ENCODE peak calls at places on chromosomes 4 and X, in five cellular contexts. O is breast epithelium, V is ovary, P is tibial nerve, J is IMR-90. L is an unnamed sample.

GRCh38 chrX:40772290-40772689 is 36.9 kb upstream of the MED14 start:
- DNase-seq in O (no peak), V (no peak), P (no peak), J (peak; percentile 75), L (no peak)

GRCh38 chr4:1493540-1494287 is 87.5 kb upstream of the NKX1-1 start:
- DNase-seq in O (no peak), V (no peak), P (no peak), J (no peak), L (no peak)

GRCh38 chrX:8433296-8434094 is 31.1 kb upstream of the VCX3B start:
- DNase-seq in O (no peak), V (no peak), P (no peak), J (no peak), L (no peak)

GRCh38 chr4:39697740-39698423 is at the start of gene UBE2K:
- DNase-seq in O (peak; percentile 72), V (peak; percentile 87), P (peak; percentile 73), J (peak; percentile 82), L (peak; percentile 88)

GRCh38 chr4:125735107-125735506 is 420.4 kb downstream of the FAT4 start:
- DNase-seq in O (no peak), V (peak; percentile 13), P (no peak), J (peak; percentile 86), L (peak; percentile 21)

GRCh38 chr4:28278676-28279075 is 1418.0 kb downstream of the STIM2 start:
- DNase-seq in O (no peak), V (no peak), P (no peak), J (no peak), L (no peak)

GRCh38 chr4:18798123-18798522 is 776.6 kb upstream of the LCORL start:
- DNase-seq in O (no peak), V (no peak), P (no peak), J (no peak), L (no peak)

GRCh38 chr4:41889328-41889727 is 45.9 kb upstream of the TMEM33 start:
- DNase-seq in O (no peak), V (no peak), P (no peak), J (no peak), L (no peak)

GRCh38 chr4:111216791-111217190 is 593.9 kb upstream of the PITX2 start:
- DNase-seq in O (no peak), V (no peak), P (no peak), J (no peak), L (no peak)

GRCh38 chr4:188023682-188024081 is 28.1 kb downstream of the ZFP42 start:
- DNase-seq in O (no peak), V (no peak), P (no peak), J (peak; percentile 26), L (no peak)

GRCh38 chr4:20394471-20394870 is 142.8 kb downstream of the SLIT2 start:
- DNase-seq in O (no peak), V (no peak), P (no peak), J (no peak), L (no peak)

GRCh38 chrX:3443186-3443585 is 96.7 kb upstream of the MXRA5 start:
- DNase-seq in O (no peak), V (no peak), P (no peak), J (no peak), L (no peak)

DNA sequence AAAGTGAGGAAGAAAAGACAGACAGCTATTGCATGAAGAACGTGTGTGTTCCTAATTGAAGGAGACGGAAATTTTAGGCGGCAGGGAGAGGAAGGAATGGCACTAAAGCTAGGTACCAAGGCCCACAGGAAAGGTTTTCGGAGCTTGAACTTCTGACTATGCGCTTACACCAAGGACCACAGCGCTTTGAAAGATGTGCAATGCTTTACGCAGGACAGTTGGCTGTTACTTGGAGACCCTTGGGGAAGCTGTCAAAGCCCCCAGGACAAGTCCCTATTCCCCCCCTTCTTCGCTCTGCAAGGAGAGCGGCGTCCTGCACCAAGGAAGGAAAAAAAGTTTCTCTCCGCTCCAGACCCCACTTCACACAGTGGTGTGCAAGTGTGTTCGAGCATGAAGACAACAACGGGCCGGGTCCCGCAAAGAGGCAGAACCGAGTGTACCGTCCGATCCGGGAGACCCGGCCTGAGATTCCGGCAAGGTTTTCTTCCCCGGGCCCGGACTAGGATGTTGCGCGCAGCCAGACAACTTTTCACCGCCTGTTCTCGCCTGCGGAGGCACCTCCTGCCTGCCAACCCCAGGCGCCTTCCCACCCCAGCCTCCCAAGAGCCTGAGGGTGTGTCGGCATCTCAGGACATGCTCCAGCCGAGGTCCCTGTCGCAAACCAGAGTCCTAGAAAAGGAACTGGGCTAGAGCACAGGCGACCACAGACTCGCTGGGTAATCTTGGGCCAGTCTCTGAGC is 888 bp downstream of the KDR start:
- DNase-seq in O (no peak), V (no peak), P (no peak), J (no peak), L (peak; percentile 16)
- H3K4me3 ChIP-seq in O (peak overlapping the region; percentile 51), V (peak overlapping the region; percentile 58), P (peak overlapping the region; percentile 42), J (no peak overlapping the region), L (peak overlapping the region; percentile 64)

GRCh38 chrX:151698485-151698884 is 3.2 kb downstream of the PRRG3 start:
- DNase-seq in O (no peak), V (no peak), P (no peak), J (no peak), L (no peak)
- H3K9me3 ChIP-seq in O (no peaks in the 10 kb centered on the region), V (peaks cover 4% of the 10 kb centered on the region), P (no peaks in the 10 kb centered on the region), J (peaks cover 16% of the 10 kb centered on the region), L (no peaks in the 10 kb centered on the region)

GRCh38 chrX:49102221-49102620 is 21.3 kb downstream of the GPKOW start:
- DNase-seq in O (no peak), V (no peak), P (no peak), J (no peak), L (no peak)

GRCh38 chrX:49101629-49101984 is 21.9 kb upstream of the WDR45 start:
- DNase-seq in O (no peak), V (no peak), P (no peak), J (no peak), L (no peak)

GRCh38 chrX:49103637-49104036 is 19.9 kb downstream of the GPKOW start:
- DNase-seq in O (no peak), V (no peak), P (no peak), J (no peak), L (no peak)

GRCh38 chrX:49096419-49096818 is 16.7 kb upstream of the WDR45 start:
- DNase-seq in O (no peak), V (no peak), P (no peak), J (no peak), L (no peak)

DNA sequence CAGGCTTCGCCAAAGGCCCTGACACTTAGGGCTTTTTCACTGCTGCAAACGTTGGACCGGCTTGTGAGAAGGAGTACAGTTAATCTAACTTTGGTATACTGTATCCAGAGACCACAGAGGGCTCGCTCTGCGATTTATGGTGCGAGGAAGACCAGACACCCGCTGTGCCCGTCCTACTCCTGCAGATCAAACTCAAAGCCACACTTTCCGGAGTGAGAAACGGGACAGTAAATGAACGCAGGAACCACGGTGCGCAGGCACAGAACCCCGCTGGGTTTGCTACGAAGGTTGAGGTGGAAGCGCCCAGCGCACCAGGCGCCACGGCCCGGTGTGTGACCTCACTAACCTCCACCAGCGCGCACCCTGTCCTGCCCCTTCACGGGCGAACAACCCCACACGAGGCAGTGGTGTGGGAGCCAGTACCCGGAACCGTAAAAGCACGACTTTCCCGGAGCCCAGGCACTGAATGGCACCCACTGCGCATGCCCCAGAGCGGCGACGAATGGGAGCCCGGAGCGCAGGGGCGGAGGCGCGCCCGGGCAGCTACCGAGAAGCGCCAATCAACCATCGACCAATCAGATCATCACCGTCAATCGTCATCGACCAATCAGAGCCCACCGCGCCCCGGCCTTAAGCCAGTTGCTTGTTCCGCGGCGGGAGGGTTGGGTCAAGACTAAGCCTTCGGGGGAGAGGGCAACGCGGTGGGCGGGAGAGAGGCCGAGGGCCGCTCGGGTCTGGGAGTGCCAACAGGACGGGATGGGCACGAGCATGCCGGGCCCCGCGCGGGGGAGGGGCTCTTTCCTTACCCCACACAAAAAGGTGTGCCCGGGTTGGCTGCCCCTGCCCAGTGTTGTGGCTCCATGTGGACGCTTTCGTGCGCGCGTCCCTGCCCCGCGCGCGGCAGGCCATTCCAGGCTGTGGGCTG is 21.3 kb upstream of the WDR45 start:
- DNase-seq in O (peak; percentile 88), V (peak; percentile 84), P (peak; percentile 81), J (peak; percentile 89), L (peak; percentile 92)
- TF ChIP-seq POLR2A in O (no peak), V (peak; percentile 39), P (peak; percentile 56), J (no peak), L (no peak)

DNA sequence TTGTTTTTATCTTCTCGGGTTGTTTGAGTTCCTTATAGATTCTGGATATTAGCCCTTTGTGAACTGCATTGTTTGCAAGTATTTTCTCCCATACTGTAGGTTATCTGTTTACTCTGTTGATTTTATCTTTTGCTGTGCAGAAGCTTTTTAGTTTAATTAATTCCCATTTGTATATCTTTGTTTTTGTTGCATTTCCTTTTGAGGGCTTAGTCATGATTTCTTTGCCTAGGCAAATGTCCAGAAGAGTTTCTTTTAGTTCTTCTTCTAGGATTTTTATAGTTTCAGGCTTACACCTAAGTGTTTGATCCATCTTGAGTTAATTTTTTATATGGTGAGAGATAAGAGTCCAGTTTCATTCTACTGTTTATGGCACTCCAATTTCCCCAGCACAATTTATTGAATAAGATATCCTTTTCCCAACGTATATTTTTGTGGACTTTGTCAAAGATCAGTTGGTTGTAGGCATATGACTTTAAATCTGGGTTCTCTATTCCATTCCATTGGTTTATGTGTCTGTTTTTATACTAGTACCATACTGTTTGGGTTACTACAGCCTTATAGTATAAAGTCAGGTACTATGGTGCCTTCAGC is 54.3 kb downstream of the EGF start:
- DNase-seq in O (no peak), V (no peak), P (no peak), J (no peak), L (no peak)
- H3K4me3 ChIP-seq in O (no peak overlapping the region), V (no peak overlapping the region), P (no peak overlapping the region), J (no peak overlapping the region), L (no peak overlapping the region)

L was measured in testis.